ENCODE peak calls at places on chromosomes 16 and 17, in nine cellular contexts. One of them, this sample, is unnamed.

GRCh38 chr16:477758-478157 is 49.8 kb upstream of the CAPN15 start:
- DNase-seq in kidney: no peak
- DNase-seq in heart right ventricle: no peak
- DNase-seq in psoas muscle: peak
- DNase-seq in fibroblast of pulmonary artery: no peak
- DNase-seq in cardiac muscle cell: no peak
- DNase-seq in uterus: no peak
- DNase-seq in choroid plexus epithelial cell: no peak
- DNase-seq in mucosa of descending colon: no peak
- DNase-seq in this sample: no peak

GRCh38 chr16:25257504-25257955 is at the start of gene ZKSCAN2:
- DNase-seq in uterus: peak
- DNase-seq in choroid plexus epithelial cell: peak
- DNase-seq in mucosa of descending colon: peak
- DNase-seq in kidney: peak
- DNase-seq in heart right ventricle: peak
- DNase-seq in cardiac muscle cell: peak
- DNase-seq in psoas muscle: peak
- DNase-seq in fibroblast of pulmonary artery: peak
- DNase-seq in this sample: peak

GRCh38 chr16:88309174-88309904 is 73.4 kb upstream of the ZNF469 start:
- DNase-seq in fibroblast of pulmonary artery: no peak
- DNase-seq in psoas muscle: peak
- DNase-seq in heart right ventricle: no peak
- DNase-seq in cardiac muscle cell: no peak
- DNase-seq in uterus: no peak
- DNase-seq in choroid plexus epithelial cell: no peak
- DNase-seq in mucosa of descending colon: peak
- DNase-seq in kidney: peak
- DNase-seq in this sample: no peak

GRCh38 chr16:51399908-51400670 is 249.0 kb upstream of the SALL1 start:
- DNase-seq in kidney: no peak
- DNase-seq in choroid plexus epithelial cell: peak
- DNase-seq in heart right ventricle: no peak
- DNase-seq in cardiac muscle cell: peak
- DNase-seq in mucosa of descending colon: no peak
- DNase-seq in fibroblast of pulmonary artery: peak
- DNase-seq in psoas muscle: no peak
- DNase-seq in uterus: no peak
- DNase-seq in this sample: peak

GRCh38 chr17:41785091-41785875 is 1.2 kb downstream of the JUP start:
- DNase-seq in choroid plexus epithelial cell: peak
- DNase-seq in kidney: no peak
- DNase-seq in heart right ventricle: no peak
- DNase-seq in uterus: no peak
- DNase-seq in mucosa of descending colon: no peak
- DNase-seq in fibroblast of pulmonary artery: peak
- DNase-seq in psoas muscle: no peak
- DNase-seq in cardiac muscle cell: peak
- DNase-seq in this sample: no peak

GRCh38 chr17:50311112-50311460 is 34.8 kb upstream of the XYLT2 start:
- DNase-seq in psoas muscle: no peak
- DNase-seq in heart right ventricle: no peak
- DNase-seq in uterus: no peak
- DNase-seq in choroid plexus epithelial cell: no peak
- DNase-seq in kidney: no peak
- DNase-seq in cardiac muscle cell: no peak
- DNase-seq in mucosa of descending colon: no peak
- DNase-seq in fibroblast of pulmonary artery: no peak
- DNase-seq in this sample: no peak

GRCh38 chr17:82696916-82697807 is 1.3 kb downstream of the RAB40B start:
- DNase-seq in heart right ventricle: no peak
- DNase-seq in mucosa of descending colon: peak
- DNase-seq in uterus: no peak
- DNase-seq in choroid plexus epithelial cell: no peak
- DNase-seq in cardiac muscle cell: no peak
- DNase-seq in kidney: peak
- DNase-seq in fibroblast of pulmonary artery: no peak
- DNase-seq in psoas muscle: no peak
- DNase-seq in this sample: no peak

GRCh38 chr17:63841350-63842172 is 924 bp downstream of the SMARCD2 start:
- DNase-seq in uterus: peak
- DNase-seq in cardiac muscle cell: peak
- DNase-seq in kidney: peak
- DNase-seq in choroid plexus epithelial cell: peak
- DNase-seq in heart right ventricle: peak
- DNase-seq in fibroblast of pulmonary artery: peak
- DNase-seq in mucosa of descending colon: peak
- DNase-seq in psoas muscle: peak
- DNase-seq in this sample: peak

GRCh38 chr17:72126575-72127486 is 6.0 kb downstream of the SOX9 start:
- DNase-seq in mucosa of descending colon: no peak
- DNase-seq in uterus: no peak
- DNase-seq in psoas muscle: no peak
- DNase-seq in fibroblast of pulmonary artery: peak
- DNase-seq in cardiac muscle cell: peak
- DNase-seq in choroid plexus epithelial cell: peak
- DNase-seq in kidney: no peak
- DNase-seq in heart right ventricle: no peak
- DNase-seq in this sample: peak

GRCh38 chr17:35540589-35541404 is 3.3 kb upstream of the SLFN12L start:
- DNase-seq in uterus: peak
- DNase-seq in psoas muscle: peak
- DNase-seq in heart right ventricle: no peak
- DNase-seq in mucosa of descending colon: peak
- DNase-seq in kidney: no peak
- DNase-seq in cardiac muscle cell: peak
- DNase-seq in choroid plexus epithelial cell: peak
- DNase-seq in fibroblast of pulmonary artery: peak
- DNase-seq in this sample: peak

GRCh38 chr16:3131755-3132377 is 3.0 kb upstream of the ZNF213 start:
- DNase-seq in heart right ventricle: no peak
- DNase-seq in cardiac muscle cell: peak
- DNase-seq in uterus: no peak
- DNase-seq in fibroblast of pulmonary artery: peak
- DNase-seq in kidney: no peak
- DNase-seq in mucosa of descending colon: no peak
- DNase-seq in psoas muscle: peak
- DNase-seq in choroid plexus epithelial cell: peak
- DNase-seq in this sample: peak

GRCh38 chr17:63963123-63963522 is 9.6 kb downstream of the SCN4A start:
- DNase-seq in cardiac muscle cell: no peak
- DNase-seq in choroid plexus epithelial cell: no peak
- DNase-seq in mucosa of descending colon: no peak
- DNase-seq in kidney: no peak
- DNase-seq in psoas muscle: no peak
- DNase-seq in heart right ventricle: peak
- DNase-seq in fibroblast of pulmonary artery: no peak
- DNase-seq in uterus: peak
- DNase-seq in this sample: no peak

GRCh38 chr17:30600830-30601494 is 123.8 kb downstream of the GOSR1 start:
- DNase-seq in heart right ventricle: no peak
- DNase-seq in kidney: no peak
- DNase-seq in fibroblast of pulmonary artery: peak
- DNase-seq in psoas muscle: no peak
- DNase-seq in choroid plexus epithelial cell: peak
- DNase-seq in mucosa of descending colon: no peak
- DNase-seq in uterus: no peak
- DNase-seq in cardiac muscle cell: peak
- DNase-seq in this sample: peak

GRCh38 chr17:81251943-81252301 is 12.8 kb downstream of the NDUFAF8 start:
- DNase-seq in kidney: peak
- DNase-seq in heart right ventricle: peak
- DNase-seq in psoas muscle: no peak
- DNase-seq in cardiac muscle cell: no peak
- DNase-seq in mucosa of descending colon: no peak
- DNase-seq in fibroblast of pulmonary artery: no peak
- DNase-seq in uterus: no peak
- DNase-seq in choroid plexus epithelial cell: no peak
- DNase-seq in this sample: no peak

GRCh38 chr17:78267257-78268073 is 36.0 kb downstream of the TMEM235 start:
- DNase-seq in heart right ventricle: no peak
- DNase-seq in fibroblast of pulmonary artery: no peak
- DNase-seq in mucosa of descending colon: no peak
- DNase-seq in psoas muscle: no peak
- DNase-seq in cardiac muscle cell: no peak
- DNase-seq in kidney: peak
- DNase-seq in choroid plexus epithelial cell: no peak
- DNase-seq in uterus: no peak
- DNase-seq in this sample: no peak

GRCh38 chr17:74730491-74731346 is 6.3 kb upstream of the RAB37 start:
- DNase-seq in heart right ventricle: no peak
- DNase-seq in fibroblast of pulmonary artery: no peak
- DNase-seq in choroid plexus epithelial cell: no peak
- DNase-seq in kidney: no peak
- DNase-seq in cardiac muscle cell: no peak
- DNase-seq in uterus: no peak
- DNase-seq in psoas muscle: no peak
- DNase-seq in mucosa of descending colon: no peak
- DNase-seq in this sample: no peak

GRCh38 chr16:1839554-1839953 is 12.5 kb downstream of the FAHD1 start:
- DNase-seq in psoas muscle: no peak
- DNase-seq in choroid plexus epithelial cell: peak
- DNase-seq in cardiac muscle cell: peak
- DNase-seq in kidney: no peak
- DNase-seq in uterus: no peak
- DNase-seq in mucosa of descending colon: no peak
- DNase-seq in fibroblast of pulmonary artery: peak
- DNase-seq in heart right ventricle: no peak
- DNase-seq in this sample: peak

GRCh38 chr17:79750650-79751545 is 20.2 kb downstream of the ENPP7 start:
- DNase-seq in kidney: peak
- DNase-seq in psoas muscle: no peak
- DNase-seq in cardiac muscle cell: no peak
- DNase-seq in uterus: no peak
- DNase-seq in choroid plexus epithelial cell: no peak
- DNase-seq in mucosa of descending colon: no peak
- DNase-seq in fibroblast of pulmonary artery: no peak
- DNase-seq in heart right ventricle: no peak
- DNase-seq in this sample: no peak

GRCh38 chr17:79747508-79748295 is 17.0 kb downstream of the ENPP7 start:
- DNase-seq in mucosa of descending colon: peak
- DNase-seq in uterus: no peak
- DNase-seq in psoas muscle: no peak
- DNase-seq in kidney: no peak
- DNase-seq in fibroblast of pulmonary artery: no peak
- DNase-seq in choroid plexus epithelial cell: no peak
- DNase-seq in heart right ventricle: no peak
- DNase-seq in cardiac muscle cell: no peak
- DNase-seq in this sample: no peak

GRCh38 chr17:79748296-79749099 is 17.8 kb downstream of the ENPP7 start:
- DNase-seq in heart right ventricle: no peak
- DNase-seq in choroid plexus epithelial cell: no peak
- DNase-seq in fibroblast of pulmonary artery: no peak
- DNase-seq in mucosa of descending colon: peak
- DNase-seq in cardiac muscle cell: no peak
- DNase-seq in uterus: no peak
- DNase-seq in kidney: peak
- DNase-seq in psoas muscle: no peak
- DNase-seq in this sample: no peak

GRCh38 chr17:79749958-79750357 is 19.2 kb downstream of the ENPP7 start:
- DNase-seq in cardiac muscle cell: no peak
- DNase-seq in heart right ventricle: no peak
- DNase-seq in choroid plexus epithelial cell: no peak
- DNase-seq in kidney: peak
- DNase-seq in fibroblast of pulmonary artery: no peak
- DNase-seq in psoas muscle: no peak
- DNase-seq in mucosa of descending colon: no peak
- DNase-seq in uterus: no peak
- DNase-seq in this sample: no peak

DNA sequence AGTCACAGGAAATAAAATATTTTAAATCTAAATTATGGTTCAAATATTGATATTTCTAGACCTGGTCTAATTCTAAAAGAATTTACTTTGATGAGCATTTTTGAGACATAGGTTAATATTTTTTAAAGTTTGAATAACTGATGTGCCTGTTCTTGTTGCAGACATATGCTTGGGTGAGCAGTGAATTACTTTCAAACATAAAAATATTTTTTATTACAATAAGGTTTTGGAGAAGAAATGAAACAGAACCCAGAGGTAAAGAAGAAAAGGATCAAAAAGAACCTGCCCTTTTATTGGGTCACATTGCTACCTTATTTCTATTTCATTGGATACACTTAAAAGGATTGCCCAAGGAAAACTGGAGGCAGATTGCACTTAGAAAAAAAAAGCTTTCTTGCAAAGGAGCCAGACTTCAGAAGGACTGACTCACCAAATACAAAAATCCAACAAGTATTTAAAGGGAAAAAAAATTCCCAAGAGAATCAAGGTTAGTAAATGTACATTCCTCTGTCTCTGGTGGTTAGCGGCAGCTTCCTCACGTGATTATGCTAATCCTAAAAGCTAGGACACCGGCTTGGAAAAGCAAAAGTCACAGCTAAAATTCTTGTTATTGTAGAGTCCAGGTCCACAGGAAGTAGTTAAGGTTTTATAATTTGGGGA is 18.5 kb downstream of the ENPP7 start:
- DNase-seq in kidney: no peak
- DNase-seq in fibroblast of pulmonary artery: peak
- DNase-seq in uterus: no peak
- DNase-seq in heart right ventricle: no peak
- DNase-seq in mucosa of descending colon: no peak
- DNase-seq in psoas muscle: no peak
- DNase-seq in choroid plexus epithelial cell: peak
- DNase-seq in cardiac muscle cell: peak
- DNase-seq in this sample: peak
- H3K4me3 ChIP-seq in kidney: no peak
- H3K4me3 ChIP-seq in fibroblast of pulmonary artery: no peak
- H3K4me3 ChIP-seq in uterus: no peak
- H3K4me3 ChIP-seq in heart right ventricle: no peak
- H3K4me3 ChIP-seq in mucosa of descending colon: no peak
- H3K4me3 ChIP-seq in psoas muscle: no peak
- H3K4me3 ChIP-seq in choroid plexus epithelial cell: no peak
- H3K4me3 ChIP-seq in cardiac muscle cell: no peak
- H3K4me3 ChIP-seq in this sample: no peak

GRCh38 chr17:14794961-14795360 is 470.2 kb downstream of the PMP22 start:
- DNase-seq in fibroblast of pulmonary artery: no peak
- DNase-seq in uterus: no peak
- DNase-seq in heart right ventricle: no peak
- DNase-seq in kidney: no peak
- DNase-seq in cardiac muscle cell: no peak
- DNase-seq in mucosa of descending colon: no peak
- DNase-seq in psoas muscle: no peak
- DNase-seq in choroid plexus epithelial cell: no peak
- DNase-seq in this sample: no peak
- H3K4me3 ChIP-seq in fibroblast of pulmonary artery: no peak
- H3K4me3 ChIP-seq in uterus: no peak
- H3K4me3 ChIP-seq in heart right ventricle: no peak
- H3K4me3 ChIP-seq in kidney: no peak
- H3K4me3 ChIP-seq in cardiac muscle cell: no peak
- H3K4me3 ChIP-seq in mucosa of descending colon: no peak
- H3K4me3 ChIP-seq in psoas muscle: no peak
- H3K4me3 ChIP-seq in choroid plexus epithelial cell: no peak
- H3K4me3 ChIP-seq in this sample: no peak

GRCh38 chr17:43529977-43530302 is 16.2 kb downstream of the ETV4 start:
- DNase-seq in fibroblast of pulmonary artery: no peak
- DNase-seq in cardiac muscle cell: no peak
- DNase-seq in psoas muscle: no peak
- DNase-seq in choroid plexus epithelial cell: no peak
- DNase-seq in heart right ventricle: no peak
- DNase-seq in kidney: no peak
- DNase-seq in uterus: no peak
- DNase-seq in mucosa of descending colon: no peak
- DNase-seq in this sample: no peak
- H3K4me3 ChIP-seq in fibroblast of pulmonary artery: peak
- H3K4me3 ChIP-seq in cardiac muscle cell: no peak
- H3K4me3 ChIP-seq in psoas muscle: no peak
- H3K4me3 ChIP-seq in choroid plexus epithelial cell: no peak
- H3K4me3 ChIP-seq in heart right ventricle: no peak
- H3K4me3 ChIP-seq in kidney: no peak
- H3K4me3 ChIP-seq in uterus: no peak
- H3K4me3 ChIP-seq in mucosa of descending colon: no peak
- H3K4me3 ChIP-seq in this sample: no peak

GRCh38 chr16:27920391-27920891 is 143.1 kb downstream of the GSG1L start:
- DNase-seq in choroid plexus epithelial cell: peak
- DNase-seq in fibroblast of pulmonary artery: no peak
- DNase-seq in uterus: no peak
- DNase-seq in heart right ventricle: no peak
- DNase-seq in psoas muscle: no peak
- DNase-seq in cardiac muscle cell: peak
- DNase-seq in mucosa of descending colon: no peak
- DNase-seq in kidney: no peak
- DNase-seq in this sample: no peak
- H3K4me3 ChIP-seq in choroid plexus epithelial cell: no peak
- H3K4me3 ChIP-seq in fibroblast of pulmonary artery: no peak
- H3K4me3 ChIP-seq in uterus: no peak
- H3K4me3 ChIP-seq in heart right ventricle: no peak
- H3K4me3 ChIP-seq in psoas muscle: no peak
- H3K4me3 ChIP-seq in cardiac muscle cell: no peak
- H3K4me3 ChIP-seq in mucosa of descending colon: no peak
- H3K4me3 ChIP-seq in kidney: no peak
- H3K4me3 ChIP-seq in this sample: no peak